ENCODE peak calls at places on chromosomes 1 and 21, in six cellular contexts. U is NCI-H524; M is activated naive CD4-positive, alpha-beta T cell; T is stimulated activated CD4-positive, alpha-beta T cell treated with anti-CD3 and anti-CD28 coated beads, Interleukin-4, amount 100 ng/mL, for 24 hours; O is CD8-positive, alpha-beta memory T cell; P is RCC 7860. S is an unnamed sample.

GRCh38 chr21:45439901-45440461 is 35.0 kb downstream of the COL18A1 start:
- DNase-seq in U (no peak), M (no peak), T (no peak), O (no peak), P (no peak), S (no peak)

GRCh38 chr1:59133997-59134396 is 162.9 kb upstream of the FGGY start:
- DNase-seq in U (no peak), M (no peak), T (no peak), O (no peak), P (no peak), S (no peak)

GRCh38 chr1:238954865-238955264 is 431.5 kb upstream of the CHRM3 start:
- DNase-seq in U (no peak), M (no peak), T (no peak), O (no peak), P (peak), S (no peak)

GRCh38 chr1:227887697-227888403 is 59.9 kb downstream of the WNT9A start:
- DNase-seq in U (no peak), M (no peak), T (no peak), O (no peak), P (no peak), S (no peak)

GRCh38 chr1:231724876-231725647 is 98.5 kb downstream of the DISC1 start:
- DNase-seq in U (peak), M (no peak), T (no peak), O (no peak), P (peak), S (peak)

GRCh38 chr1:201329286-201329685 is 46.0 kb downstream of the PKP1 start:
- DNase-seq in U (no peak), M (no peak), T (no peak), O (no peak), P (no peak), S (no peak)

GRCh38 chr1:4825841-4826450 is 171.5 kb downstream of the AJAP1 start:
- DNase-seq in U (peak), M (no peak), T (no peak), O (no peak), P (no peak), S (no peak)

GRCh38 chr1:204139088-204139487 is 12.8 kb downstream of the ETNK2 start:
- DNase-seq in U (no peak), M (no peak), T (no peak), O (no peak), P (no peak), S (no peak)

GRCh38 chr1:15008783-15009709 is 144.5 kb upstream of the TMEM51 start:
- DNase-seq in U (no peak), M (no peak), T (no peak), O (no peak), P (no peak), S (no peak)

GRCh38 chr1:206872139-206872538 is 6.7 kb downstream of the IL20 start:
- DNase-seq in U (no peak), M (no peak), T (no peak), O (no peak), P (no peak), S (no peak)